ENCODE peak calls at places on chromosomes 12 and 14, in ten cellular contexts. One of them, this sample, is unnamed. For H3K27me3, the result is how much of the 10 kb centered on the place peaks cover.

GRCh38 chr12:97960225-97960624 is 497.6 kb downstream of the RMST start:
- DNase-seq in mesendoderm: peak
- DNase-seq in mesenchymal stem cell: no peak
- DNase-seq in IMR-90: no peak
- DNase-seq in lung: no peak
- DNase-seq in cardiac muscle cell: no peak
- DNase-seq in mammary epithelial cell: no peak
- DNase-seq in right cardiac atrium: no peak
- DNase-seq in CD4-positive, CD25-positive, alpha-beta regulatory T cell: no peak
- DNase-seq in HCT116: no peak
- DNase-seq in this sample: no peak

GRCh38 chr14:78005325-78005724 is 164.8 kb upstream of the NRXN3 start:
- DNase-seq in mammary epithelial cell: peak
- DNase-seq in mesendoderm: no peak
- DNase-seq in right cardiac atrium: no peak
- DNase-seq in HCT116: peak
- DNase-seq in lung: no peak
- DNase-seq in CD4-positive, CD25-positive, alpha-beta regulatory T cell: no peak
- DNase-seq in mesenchymal stem cell: no peak
- DNase-seq in cardiac muscle cell: peak
- DNase-seq in IMR-90: no peak
- DNase-seq in this sample: peak

GRCh38 chr14:71202881-71203280 is 295.6 kb downstream of the PCNX1 start:
- DNase-seq in right cardiac atrium: no peak
- DNase-seq in CD4-positive, CD25-positive, alpha-beta regulatory T cell: no peak
- DNase-seq in HCT116: no peak
- DNase-seq in mesenchymal stem cell: no peak
- DNase-seq in mesendoderm: peak
- DNase-seq in cardiac muscle cell: peak
- DNase-seq in IMR-90: peak
- DNase-seq in lung: no peak
- DNase-seq in mammary epithelial cell: no peak
- DNase-seq in this sample: no peak

GRCh38 chr12:96034631-96035282 is 630 bp downstream of the LTA4H start:
- DNase-seq in IMR-90: peak
- DNase-seq in CD4-positive, CD25-positive, alpha-beta regulatory T cell: no peak
- DNase-seq in mesenchymal stem cell: peak
- DNase-seq in mammary epithelial cell: peak
- DNase-seq in cardiac muscle cell: peak
- DNase-seq in right cardiac atrium: peak
- DNase-seq in mesendoderm: peak
- DNase-seq in HCT116: no peak
- DNase-seq in lung: peak
- DNase-seq in this sample: peak

GRCh38 chr12:94265966-94266365 is 117.6 kb downstream of the PLXNC1 start:
- DNase-seq in HCT116: no peak
- DNase-seq in mesendoderm: no peak
- DNase-seq in IMR-90: no peak
- DNase-seq in lung: no peak
- DNase-seq in mammary epithelial cell: no peak
- DNase-seq in CD4-positive, CD25-positive, alpha-beta regulatory T cell: no peak
- DNase-seq in cardiac muscle cell: no peak
- DNase-seq in mesenchymal stem cell: no peak
- DNase-seq in right cardiac atrium: no peak
- DNase-seq in this sample: no peak

GRCh38 chr14:86574026-86574777 is 1044.3 kb downstream of the FLRT2 start:
- DNase-seq in mesenchymal stem cell: peak
- DNase-seq in mammary epithelial cell: no peak
- DNase-seq in lung: no peak
- DNase-seq in mesendoderm: peak
- DNase-seq in cardiac muscle cell: peak
- DNase-seq in IMR-90: peak
- DNase-seq in HCT116: no peak
- DNase-seq in CD4-positive, CD25-positive, alpha-beta regulatory T cell: no peak
- DNase-seq in right cardiac atrium: no peak
- DNase-seq in this sample: peak

GRCh38 chr12:4421590-4422031 is 24.0 kb downstream of the FGF6 start:
- DNase-seq in cardiac muscle cell: peak
- DNase-seq in mesenchymal stem cell: peak
- DNase-seq in mesendoderm: peak
- DNase-seq in HCT116: peak
- DNase-seq in CD4-positive, CD25-positive, alpha-beta regulatory T cell: peak
- DNase-seq in lung: no peak
- DNase-seq in mammary epithelial cell: peak
- DNase-seq in right cardiac atrium: no peak
- DNase-seq in IMR-90: peak
- DNase-seq in this sample: peak

GRCh38 chr14:35287481-35288013 is 4.6 kb upstream of the PSMA6 start:
- DNase-seq in mesendoderm: no peak
- DNase-seq in cardiac muscle cell: peak
- DNase-seq in IMR-90: no peak
- DNase-seq in lung: no peak
- DNase-seq in HCT116: no peak
- DNase-seq in mesenchymal stem cell: no peak
- DNase-seq in mammary epithelial cell: peak
- DNase-seq in right cardiac atrium: no peak
- DNase-seq in CD4-positive, CD25-positive, alpha-beta regulatory T cell: no peak
- DNase-seq in this sample: no peak

GRCh38 chr14:65413739-65414045 is 1.2 kb downstream of the FUT8 start:
- DNase-seq in mesenchymal stem cell: no peak
- DNase-seq in right cardiac atrium: no peak
- DNase-seq in IMR-90: no peak
- DNase-seq in cardiac muscle cell: no peak
- DNase-seq in mesendoderm: no peak
- DNase-seq in lung: no peak
- DNase-seq in mammary epithelial cell: no peak
- DNase-seq in HCT116: no peak
- DNase-seq in CD4-positive, CD25-positive, alpha-beta regulatory T cell: no peak
- DNase-seq in this sample: no peak

GRCh38 chr14:38202444-38203191 is 5.1 kb upstream of the SSTR1 start:
- DNase-seq in IMR-90: no peak
- DNase-seq in HCT116: no peak
- DNase-seq in cardiac muscle cell: no peak
- DNase-seq in mesenchymal stem cell: no peak
- DNase-seq in lung: no peak
- DNase-seq in right cardiac atrium: no peak
- DNase-seq in CD4-positive, CD25-positive, alpha-beta regulatory T cell: no peak
- DNase-seq in mammary epithelial cell: no peak
- DNase-seq in mesendoderm: no peak
- DNase-seq in this sample: no peak

GRCh38 chr12:122089080-122089479 is 10.5 kb downstream of the MLXIP start:
- DNase-seq in mesenchymal stem cell: no peak
- DNase-seq in cardiac muscle cell: no peak
- DNase-seq in CD4-positive, CD25-positive, alpha-beta regulatory T cell: no peak
- DNase-seq in HCT116: no peak
- DNase-seq in mammary epithelial cell: no peak
- DNase-seq in right cardiac atrium: no peak
- DNase-seq in mesendoderm: no peak
- DNase-seq in lung: no peak
- DNase-seq in IMR-90: no peak
- DNase-seq in this sample: no peak

GRCh38 chr12:86663691-86664090 is 407.5 kb upstream of the MGAT4C start:
- DNase-seq in lung: no peak
- DNase-seq in mesendoderm: no peak
- DNase-seq in right cardiac atrium: no peak
- DNase-seq in mesenchymal stem cell: no peak
- DNase-seq in mammary epithelial cell: no peak
- DNase-seq in cardiac muscle cell: peak
- DNase-seq in IMR-90: no peak
- DNase-seq in HCT116: no peak
- DNase-seq in CD4-positive, CD25-positive, alpha-beta regulatory T cell: no peak
- DNase-seq in this sample: no peak

GRCh38 chr12:123089631-123090353 is 61.1 kb downstream of the PITPNM2 start:
- DNase-seq in HCT116: peak
- DNase-seq in cardiac muscle cell: peak
- DNase-seq in IMR-90: peak
- DNase-seq in mesenchymal stem cell: peak
- DNase-seq in lung: no peak
- DNase-seq in mesendoderm: no peak
- DNase-seq in mammary epithelial cell: peak
- DNase-seq in right cardiac atrium: no peak
- DNase-seq in CD4-positive, CD25-positive, alpha-beta regulatory T cell: no peak
- DNase-seq in this sample: peak

GRCh38 chr12:121992059-121992879 is 29.4 kb upstream of the BCL7A start:
- DNase-seq in HCT116: no peak
- DNase-seq in mammary epithelial cell: peak
- DNase-seq in IMR-90: peak
- DNase-seq in mesenchymal stem cell: peak
- DNase-seq in mesendoderm: no peak
- DNase-seq in CD4-positive, CD25-positive, alpha-beta regulatory T cell: no peak
- DNase-seq in cardiac muscle cell: peak
- DNase-seq in lung: peak
- DNase-seq in right cardiac atrium: no peak
- DNase-seq in this sample: peak

GRCh38 chr12:23694920-23695319 is 254.6 kb downstream of the SOX5 start:
- DNase-seq in lung: no peak
- DNase-seq in CD4-positive, CD25-positive, alpha-beta regulatory T cell: no peak
- DNase-seq in mesendoderm: no peak
- DNase-seq in mesenchymal stem cell: no peak
- DNase-seq in right cardiac atrium: no peak
- DNase-seq in cardiac muscle cell: no peak
- DNase-seq in IMR-90: no peak
- DNase-seq in HCT116: no peak
- DNase-seq in mammary epithelial cell: no peak
- DNase-seq in this sample: no peak

GRCh38 chr14:100900837-100901390 is 2.6 kb downstream of the RTL1 start:
- DNase-seq in right cardiac atrium: no peak
- DNase-seq in mesenchymal stem cell: peak
- DNase-seq in cardiac muscle cell: peak
- DNase-seq in mammary epithelial cell: no peak
- DNase-seq in IMR-90: no peak
- DNase-seq in HCT116: peak
- DNase-seq in CD4-positive, CD25-positive, alpha-beta regulatory T cell: no peak
- DNase-seq in lung: peak
- DNase-seq in mesendoderm: peak
- DNase-seq in this sample: no peak

GRCh38 chr14:50319721-50320120 is 7.6 kb downstream of the DMAC2L start:
- DNase-seq in CD4-positive, CD25-positive, alpha-beta regulatory T cell: no peak
- DNase-seq in mesenchymal stem cell: peak
- DNase-seq in IMR-90: peak
- DNase-seq in cardiac muscle cell: no peak
- DNase-seq in right cardiac atrium: no peak
- DNase-seq in mammary epithelial cell: no peak
- DNase-seq in HCT116: no peak
- DNase-seq in mesendoderm: no peak
- DNase-seq in lung: no peak
- DNase-seq in this sample: peak

GRCh38 chr14:39492267-39492666 is 60.0 kb upstream of the FBXO33 start:
- DNase-seq in mesendoderm: peak
- DNase-seq in mammary epithelial cell: peak
- DNase-seq in HCT116: no peak
- DNase-seq in IMR-90: peak
- DNase-seq in CD4-positive, CD25-positive, alpha-beta regulatory T cell: no peak
- DNase-seq in lung: no peak
- DNase-seq in right cardiac atrium: no peak
- DNase-seq in cardiac muscle cell: peak
- DNase-seq in mesenchymal stem cell: peak
- DNase-seq in this sample: peak

GRCh38 chr12:14841761-14842160 is 1.6 kb downstream of the ART4 start:
- DNase-seq in HCT116: no peak
- DNase-seq in mesenchymal stem cell: peak
- DNase-seq in mesendoderm: peak
- DNase-seq in mammary epithelial cell: peak
- DNase-seq in cardiac muscle cell: peak
- DNase-seq in CD4-positive, CD25-positive, alpha-beta regulatory T cell: no peak
- DNase-seq in lung: peak
- DNase-seq in IMR-90: peak
- DNase-seq in right cardiac atrium: peak
- DNase-seq in this sample: peak

GRCh38 chr12:70994217-70994788 is 73.8 kb upstream of the PTPRR start:
- DNase-seq in mesendoderm: no peak
- DNase-seq in CD4-positive, CD25-positive, alpha-beta regulatory T cell: no peak
- DNase-seq in mammary epithelial cell: peak
- DNase-seq in cardiac muscle cell: peak
- DNase-seq in IMR-90: peak
- DNase-seq in HCT116: no peak
- DNase-seq in right cardiac atrium: no peak
- DNase-seq in mesenchymal stem cell: peak
- DNase-seq in lung: no peak
- DNase-seq in this sample: peak
- H3K27ac ChIP-seq in mesendoderm: no peak
- H3K27ac ChIP-seq in CD4-positive, CD25-positive, alpha-beta regulatory T cell: no peak
- H3K27ac ChIP-seq in mammary epithelial cell: no peak
- H3K27ac ChIP-seq in cardiac muscle cell: no peak
- H3K27ac ChIP-seq in IMR-90: peak
- H3K27ac ChIP-seq in HCT116: no peak
- H3K27ac ChIP-seq in right cardiac atrium: peak
- H3K27ac ChIP-seq in mesenchymal stem cell: no peak
- H3K27ac ChIP-seq in lung: peak
- H3K27ac ChIP-seq in this sample: peak

DNA sequence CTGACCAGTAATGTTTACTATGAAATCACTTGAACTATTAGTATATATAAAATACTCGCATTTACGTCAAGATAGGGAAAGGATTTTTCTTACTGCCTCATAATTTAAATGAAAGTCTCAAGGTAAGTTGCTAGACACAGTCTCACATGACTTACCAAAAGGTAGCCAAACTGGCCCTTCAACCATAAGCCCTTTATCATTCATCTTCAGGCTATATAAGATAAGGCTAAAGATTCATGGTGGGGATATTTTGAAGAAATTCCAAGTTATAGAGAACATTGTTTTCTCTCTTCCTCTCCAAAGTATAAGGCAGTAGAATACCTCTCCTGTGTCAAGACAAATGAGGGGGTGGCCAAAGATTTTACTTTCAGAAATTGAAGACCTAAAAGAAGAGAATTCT is 23.4 kb downstream of the KIF21A start:
- DNase-seq in mesenchymal stem cell: no peak
- DNase-seq in mesendoderm: no peak
- DNase-seq in cardiac muscle cell: no peak
- DNase-seq in HCT116: no peak
- DNase-seq in mammary epithelial cell: no peak
- DNase-seq in IMR-90: no peak
- DNase-seq in CD4-positive, CD25-positive, alpha-beta regulatory T cell: no peak
- DNase-seq in right cardiac atrium: no peak
- DNase-seq in lung: no peak
- DNase-seq in this sample: no peak
- H3K27me3 ChIP-seq in mesenchymal stem cell: under half
- H3K27me3 ChIP-seq in mesendoderm: under half
- H3K27me3 ChIP-seq in cardiac muscle cell: under half
- H3K27me3 ChIP-seq in HCT116: under half
- H3K27me3 ChIP-seq in mammary epithelial cell: under half
- H3K27me3 ChIP-seq in IMR-90: under half
- H3K27me3 ChIP-seq in CD4-positive, CD25-positive, alpha-beta regulatory T cell: under half
- H3K27me3 ChIP-seq in right cardiac atrium: under half
- H3K27me3 ChIP-seq in lung: under half
- H3K27me3 ChIP-seq in this sample: under half

GRCh38 chr12:116143883-116144266 is 133.6 kb downstream of the MED13L start:
- DNase-seq in lung: no peak
- DNase-seq in mesenchymal stem cell: peak
- DNase-seq in mesendoderm: peak
- DNase-seq in mammary epithelial cell: peak
- DNase-seq in HCT116: no peak
- DNase-seq in cardiac muscle cell: peak
- DNase-seq in right cardiac atrium: no peak
- DNase-seq in IMR-90: peak
- DNase-seq in CD4-positive, CD25-positive, alpha-beta regulatory T cell: no peak
- DNase-seq in this sample: peak
- H3K4me3 ChIP-seq in lung: no peak
- H3K4me3 ChIP-seq in mesenchymal stem cell: peak
- H3K4me3 ChIP-seq in mesendoderm: no peak
- H3K4me3 ChIP-seq in mammary epithelial cell: no peak
- H3K4me3 ChIP-seq in HCT116: no peak
- H3K4me3 ChIP-seq in cardiac muscle cell: no peak
- H3K4me3 ChIP-seq in right cardiac atrium: no peak
- H3K4me3 ChIP-seq in IMR-90: no peak
- H3K4me3 ChIP-seq in CD4-positive, CD25-positive, alpha-beta regulatory T cell: peak
- H3K4me3 ChIP-seq in this sample: no peak

GRCh38 chr12:53048033-53048779 is 1.7 kb upstream of the TNS2 start:
- DNase-seq in IMR-90: no peak
- DNase-seq in mammary epithelial cell: no peak
- DNase-seq in mesendoderm: peak
- DNase-seq in mesenchymal stem cell: peak
- DNase-seq in HCT116: no peak
- DNase-seq in CD4-positive, CD25-positive, alpha-beta regulatory T cell: no peak
- DNase-seq in cardiac muscle cell: no peak
- DNase-seq in right cardiac atrium: peak
- DNase-seq in lung: peak
- DNase-seq in this sample: no peak
- H3K27ac ChIP-seq in IMR-90: peak
- H3K27ac ChIP-seq in mammary epithelial cell: peak
- H3K27ac ChIP-seq in mesendoderm: peak
- H3K27ac ChIP-seq in mesenchymal stem cell: peak
- H3K27ac ChIP-seq in HCT116: peak
- H3K27ac ChIP-seq in CD4-positive, CD25-positive, alpha-beta regulatory T cell: peak
- H3K27ac ChIP-seq in cardiac muscle cell: peak
- H3K27ac ChIP-seq in right cardiac atrium: peak
- H3K27ac ChIP-seq in lung: peak
- H3K27ac ChIP-seq in this sample: peak

This sample was measured in brain microvascular endothelial cell.